ENCODE peak calls at places on chromosomes 13 and 19, in seven cellular contexts. E is A549, T is SHP77, K is BJ, V is GM03348, W is esophagus squamous epithelium, I is T-helper 17 cell. U is an unnamed sample.

GRCh38 chr13:97627566-97627965 is 193.6 kb downstream of the RAP2A start:
- DNase-seq in E (peak; percentile 31), I (no peak), T (peak; percentile 95), W (no peak), K (peak; percentile 7), V (peak; percentile 74), U (no peak)

GRCh38 chr13:97946951-97947588 is 6.4 kb upstream of the IPO5 start:
- DNase-seq in E (peak; percentile 54), I (no peak), W (no peak), K (peak; percentile 51), T (no peak), V (peak; percentile 91), U (no peak)

GRCh38 chr19:854549-854948 is 2.4 kb downstream of the ELANE start:
- DNase-seq in I (no peak), V (no peak), W (no peak), T (no peak), E (no peak), K (no peak), U (no peak)

GRCh38 chr13:41345165-41345920 is 34.3 kb downstream of the NAA16 start:
- DNase-seq in K (no peak), W (no peak), T (no peak), V (no peak), E (no peak), I (no peak), U (no peak)

GRCh38 chr19:10501971-10502523 is 1.1 kb downstream of the KEAP1 start:
- DNase-seq in T (peak; percentile 67), I (no peak), W (no peak), E (peak; percentile 80), K (no peak), V (peak; percentile 86), U (no peak)

GRCh38 chr19:19628499-19629134 is 597 bp upstream of the LPAR2 start:
- DNase-seq in V (no peak), W (no peak), E (peak; percentile 25), I (no peak), K (no peak), T (no peak), U (peak; percentile 54)

GRCh38 chr13:45833242-45833641 is 18.3 kb downstream of the SIAH3 start:
- DNase-seq in T (no peak), V (no peak), K (no peak), E (no peak), W (no peak), I (no peak), U (no peak)

GRCh38 chr19:16940626-16941025 is 51.8 kb downstream of the F2RL3 start:
- DNase-seq in E (no peak), W (no peak), T (no peak), V (no peak), K (no peak), I (no peak), U (no peak)

GRCh38 chr19:14375055-14375581 is 6.1 kb upstream of the ADGRE5 start:
- DNase-seq in E (no peak), V (no peak), T (no peak), I (peak; percentile 52), W (peak; percentile 50), K (no peak), U (no peak)

GRCh38 chr19:33486936-33487793 is 34.4 kb downstream of the PEPD start:
- DNase-seq in T (peak; percentile 95), E (no peak), V (no peak), K (no peak), I (no peak), W (no peak), U (peak; percentile 73)

GRCh38 chr13:82933986-82934385 is 948.3 kb downstream of the SLITRK1 start:
- DNase-seq in V (no peak), E (no peak), T (no peak), W (no peak), K (no peak), I (no peak), U (no peak)

GRCh38 chr19:3210347-3211017 is 14.0 kb upstream of the CELF5 start:
- DNase-seq in V (peak; percentile 76), T (peak; percentile 16), I (peak; percentile 45), W (no peak), K (no peak), E (peak; percentile 35), U (peak; percentile 20)

GRCh38 chr19:49861127-49861526 is 6.2 kb downstream of the PNKP start:
- DNase-seq in W (no peak), V (no peak), T (no peak), E (peak; percentile 63), K (no peak), I (no peak), U (no peak)

GRCh38 chr13:69565334-69565733 is 542.3 kb upstream of the ATXN8OS start:
- DNase-seq in T (peak; percentile 25), W (no peak), V (no peak), K (no peak), E (peak; percentile 54), I (no peak), U (no peak)

GRCh38 chr13:101520672-101521071 is 68.2 kb downstream of the ITGBL1 start:
- DNase-seq in E (no peak), V (peak; percentile 63), T (no peak), W (no peak), K (no peak), I (no peak), U (no peak)

GRCh38 chr19:9995079-9995478 is 15.2 kb downstream of the COL5A3 start:
- DNase-seq in I (no peak), V (no peak), W (no peak), T (no peak), E (no peak), K (no peak), U (no peak)

GRCh38 chr19:3135961-3136683 is at the start of gene GNA15:
- DNase-seq in T (no peak), K (no peak), E (no peak), W (no peak), I (peak; percentile 61), V (no peak), U (no peak)

GRCh38 chr19:10979950-10980349 is 19.1 kb downstream of the SMARCA4 start:
- DNase-seq in V (no peak), W (no peak), K (no peak), I (no peak), T (no peak), E (no peak), U (no peak)

GRCh38 chr13:95643471-95643813 is 1.1 kb downstream of the DZIP1 start:
- DNase-seq in V (no peak), I (no peak), W (no peak), K (no peak), T (peak; percentile 50), E (peak; percentile 23), U (peak; percentile 21)

GRCh38 chr19:44905437-44906160 is at the start of gene APOE:
- DNase-seq in V (peak; percentile 16), K (no peak), I (no peak), T (no peak), W (no peak), E (no peak), U (peak; percentile 22)

GRCh38 chr13:48585456-48585840 is 52.6 kb upstream of the RCBTB2 start:
- DNase-seq in V (no peak), W (no peak), K (peak; percentile 25), T (no peak), I (no peak), E (no peak), U (no peak)

GRCh38 chr13:95438297-95438696 is 114.2 kb upstream of the CLDN10 start:
- DNase-seq in W (no peak), V (no peak), K (no peak), T (no peak), E (no peak), I (no peak), U (no peak)

GRCh38 chr19:11247391-11247790 is 8.0 kb downstream of the ANGPTL8 start:
- DNase-seq in T (no peak), K (no peak), I (no peak), V (peak; percentile 37), E (no peak), W (no peak), U (no peak)

GRCh38 chr19:11242864-11243797 is 3.7 kb downstream of the ANGPTL8 start:
- DNase-seq in I (peak; percentile 79), T (peak; percentile 72), K (no peak), V (peak; percentile 93), E (peak; percentile 80), W (peak; percentile 16), U (peak; percentile 52)

GRCh38 chr19:28388988-28389387 is 824.0 kb downstream of the UQCRFS1 start:
- DNase-seq in T (no peak), I (no peak), V (no peak), W (no peak), E (no peak), K (no peak), U (no peak)

GRCh38 chr19:33311326-33311682 is 9.0 kb upstream of the CEBPA start:
- DNase-seq in K (no peak), W (no peak), V (no peak), I (no peak), T (no peak), E (no peak), U (no peak)

GRCh38 chr19:47493378-47494210 is 9.6 kb upstream of the KPTN start:
- DNase-seq in W (no peak), K (no peak), I (no peak), V (no peak), T (no peak), E (no peak), U (no peak)

GRCh38 chr13:98507060-98507797 is 69.7 kb downstream of the STK24 start:
- DNase-seq in E (peak; percentile 32), V (peak; percentile 22), T (peak; percentile 44), W (no peak), I (no peak), K (no peak), U (no peak)

GRCh38 chr19:40754611-40755247 is 3.7 kb downstream of the SNRPA start:
- DNase-seq in E (peak; percentile 53), W (no peak), K (no peak), T (no peak), V (no peak), I (no peak), U (no peak)

GRCh38 chr13:101447852-101448251 is 4.6 kb upstream of the ITGBL1 start:
- DNase-seq in T (no peak), K (no peak), I (no peak), E (no peak), W (no peak), V (no peak), U (no peak)

GRCh38 chr13:53151692-53152421 is 123.2 kb downstream of the OLFM4 start:
- DNase-seq in T (peak; percentile 52), W (no peak), I (no peak), K (no peak), V (peak; percentile 35), E (peak; percentile 27), U (peak; percentile 43)

GRCh38 chr19:45528744-45529453 is 21.6 kb downstream of the VASP start:
- DNase-seq in V (peak; percentile 31), T (no peak), E (peak; percentile 63), K (no peak), I (no peak), W (no peak), U (no peak)

U was measured in NCI-H1694.